ENCODE peak calls at places on chromosomes 11 and 22, in ten cellular contexts. K is activated gamma-delta T cell treated with Interleukin-2 at 50 U/mL for 16 hours; Q is CD4-positive, CD25-positive, alpha-beta regulatory T cell; D is left lung; C is iris pigment epithelial cell; B is NCI-H1417 treated with DMSO at 0.1 percent for 48 hours; V is HFFc6; G is pancreas; I is mesenteric fat pad; X is HEK293T. P is an unnamed sample.

GRCh38 chr11:128914216-128915147 is 23.3 kb downstream of the KCNJ5 start:
- DNase-seq in B (no peak), X (no peak), G (no peak), C (no peak), I (no peak), Q (no peak), K (no peak), V (no peak), D (no peak), P (peak)

GRCh38 chr22:37930952-37931440 is 22.4 kb downstream of the C22orf23 start:
- DNase-seq in C (no peak), G (no peak), K (no peak), B (no peak), V (no peak), Q (no peak), X (no peak), I (no peak), D (no peak), P (no peak)

GRCh38 chr11:1071571-1072115 is 3.0 kb upstream of the MUC2 start:
- DNase-seq in B (no peak), X (no peak), K (no peak), D (peak), I (no peak), C (no peak), G (peak), V (no peak), Q (no peak), P (no peak)

GRCh38 chr11:59778122-59778521 is 22.9 kb downstream of the STX3 start:
- DNase-seq in B (no peak), K (no peak), D (no peak), C (no peak), X (no peak), I (no peak), G (no peak), V (no peak), Q (no peak), P (no peak)

GRCh38 chr11:111960916-111961315 is 23.8 kb downstream of the DIXDC1 start:
- DNase-seq in D (peak), G (no peak), X (no peak), K (no peak), C (peak), V (no peak), B (no peak), Q (no peak), I (no peak), P (peak)

GRCh38 chr22:38262051-38262795 is 10.6 kb downstream of the TMEM184B start:
- DNase-seq in K (peak), I (no peak), Q (no peak), B (no peak), C (no peak), D (peak), G (no peak), X (peak), V (no peak), P (no peak)

GRCh38 chr11:118690553-118691304 is 11.3 kb upstream of the TREH start:
- DNase-seq in I (no peak), X (no peak), B (no peak), V (no peak), K (no peak), D (no peak), C (no peak), Q (no peak), G (no peak), P (no peak)

GRCh38 chr22:37633693-37634504 is 5.6 kb upstream of the SH3BP1 start:
- DNase-seq in Q (peak), X (no peak), G (no peak), B (no peak), I (peak), C (peak), K (peak), V (peak), D (peak), P (no peak)

GRCh38 chr22:31647516-31647915 is 14.5 kb downstream of the PISD start:
- DNase-seq in V (peak), X (no peak), K (no peak), C (peak), I (no peak), G (no peak), D (no peak), Q (no peak), B (no peak), P (peak)

GRCh38 chr11:118216621-118217526 is 7.9 kb downstream of the JAML start:
- DNase-seq in D (no peak), C (no peak), X (no peak), I (no peak), B (no peak), Q (peak), K (peak), V (no peak), G (no peak), P (no peak)

GRCh38 chr11:112885744-112886706 is 75.2 kb upstream of the NCAM1 start:
- DNase-seq in G (no peak), Q (no peak), I (no peak), C (peak), D (no peak), X (no peak), K (no peak), B (no peak), V (no peak), P (peak)

GRCh38 chr11:103601230-103601846 is 435.1 kb upstream of the DDI1 start:
- DNase-seq in I (no peak), D (no peak), C (peak), G (no peak), B (peak), X (peak), Q (no peak), V (peak), K (no peak), P (no peak)

GRCh38 chr22:37100589-37101127 is 8.9 kb downstream of the TMPRSS6 start:
- DNase-seq in D (no peak), I (no peak), X (no peak), Q (no peak), K (no peak), V (no peak), G (no peak), B (no peak), C (no peak), P (no peak)

GRCh38 chr11:67357831-67358555 is 4.6 kb upstream of the POLD4 start:
- DNase-seq in C (peak), D (no peak), K (no peak), Q (no peak), G (peak), B (no peak), V (peak), I (no peak), X (no peak), P (peak)

P was measured in foreskin keratinocyte.